ENCODE peak calls at places on chromosomes 3 and 15, in four cellular contexts. Z is HepG2, M is K562, U is GM12878. G is an unnamed sample.
A peak's percentile ranks its signal among the peaks of the same experiment; 100 is the strongest.

GRCh38 chr3:65633018-65633417 is 405.7 kb downstream of the MAGI1 start:
- DNase-seq in M (peak; percentile 40), Z (no peak), U (no peak), G (peak; percentile 46)

GRCh38 chr15:40439461-40440299 is 1.1 kb upstream of the BAHD1 start:
- DNase-seq in U (no peak), M (peak; percentile 89), Z (peak; percentile 34), G (peak; percentile 14)

GRCh38 chr15:70512772-70513362 is 250.5 kb downstream of the UACA start:
- DNase-seq in Z (peak; percentile 47), M (peak; percentile 75), U (no peak), G (peak; percentile 73)

GRCh38 chr3:54042259-54042823 is 80.0 kb upstream of the CACNA2D3 start:
- DNase-seq in Z (no peak), U (no peak), M (no peak), G (no peak)

GRCh38 chr3:106326941-106327765 is 458.3 kb upstream of the CBLB start:
- DNase-seq in Z (no peak), M (no peak), U (no peak), G (no peak)

GRCh38 chr3:12893872-12894271 is 52.5 kb upstream of the RPL32 start:
- DNase-seq in M (no peak), Z (no peak), U (no peak), G (no peak)

GRCh38 chr15:40595773-40596172 is 1.7 kb downstream of the KNL1 start:
- DNase-seq in U (no peak), Z (no peak), M (no peak), G (no peak)

GRCh38 chr3:123947482-123947881 is 13.5 kb downstream of the CCDC14 start:
- DNase-seq in M (no peak), U (no peak), Z (no peak), G (no peak)

GRCh38 chr15:80142646-80143045 is 10.2 kb upstream of the FAH start:
- DNase-seq in U (no peak), M (no peak), Z (no peak), G (no peak)

GRCh38 chr15:68739390-68740075 is 81.2 kb downstream of the ANP32A start:
- DNase-seq in M (no peak), U (no peak), Z (no peak), G (no peak)

GRCh38 chr15:51641490-51642135 is 19.0 kb upstream of the DMXL2 start:
- DNase-seq in U (no peak), Z (no peak), M (no peak), G (no peak)

GRCh38 chr3:38139652-38140051 is 1.2 kb downstream of the MYD88 start:
- DNase-seq in U (no peak), M (no peak), Z (no peak), G (no peak)

GRCh38 chr3:173553635-173554280 is 156.2 kb downstream of the NLGN1 start:
- DNase-seq in M (no peak), U (no peak), Z (peak; percentile 10), G (peak; percentile 45)

GRCh38 chr3:47406762-47407149 is 25.9 kb downstream of the PTPN23 start:
- DNase-seq in U (no peak), M (no peak), Z (no peak), G (no peak)

GRCh38 chr3:126147932-126148683 is 32.3 kb downstream of the ALDH1L1 start:
- DNase-seq in Z (no peak), U (no peak), M (no peak), G (peak; percentile 2)

GRCh38 chr3:178120367-178120766 is 415.9 kb upstream of the KCNMB2 start:
- DNase-seq in M (no peak), Z (no peak), U (no peak), G (no peak)

GRCh38 chr3:112685435-112685834 is 44.5 kb upstream of the CCDC80 start:
- DNase-seq in U (no peak), Z (no peak), M (no peak), G (no peak)

GRCh38 chr3:195094211-195094921 is 176.6 kb downstream of the XXYLT1 start:
- DNase-seq in Z (no peak), U (peak; percentile 51), M (no peak), G (no peak)

GRCh38 chr3:106029941-106030619 is 161.3 kb upstream of the CBLB start:
- DNase-seq in Z (no peak), U (no peak), M (no peak), G (no peak)

GRCh38 chr3:10248984-10249748 is 907 bp downstream of the TATDN2 start:
- DNase-seq in M (peak; percentile 70), Z (no peak), U (no peak), G (peak; percentile 28)

GRCh38 chr3:105539897-105540296 is 173.2 kb downstream of the ALCAM start:
- DNase-seq in Z (no peak), U (no peak), M (no peak), G (no peak)

GRCh38 chr3:156997351-156997750 is 162.6 kb downstream of the CCNL1 start:
- DNase-seq in Z (no peak), U (no peak), M (no peak), G (no peak)

GRCh38 chr3:183253961-183254815 is 1.1 kb downstream of the B3GNT5 start:
- DNase-seq in M (peak; percentile 46), U (no peak), Z (no peak), G (peak; percentile 22)

GRCh38 chr3:134769469-134769868 is 25.6 kb upstream of the EPHB1 start:
- DNase-seq in U (no peak), Z (no peak), M (no peak), G (no peak)

GRCh38 chr3:15794303-15794771 is 3.4 kb downstream of the ANKRD28 start:
- DNase-seq in M (peak; percentile 45), U (no peak), Z (no peak), G (no peak)

GRCh38 chr3:17339233-17339632 is 403.2 kb downstream of the TBC1D5 start:
- DNase-seq in U (no peak), M (peak; percentile 33), Z (no peak), G (no peak)

GRCh38 chr3:191244242-191244867 is 45.3 kb downstream of the OSTN start:
- DNase-seq in M (no peak), U (no peak), Z (peak; percentile 6), G (no peak)

GRCh38 chr15:98614681-98615080 is 33.7 kb upstream of the IGF1R start:
- DNase-seq in M (no peak), Z (no peak), U (no peak), G (no peak)

GRCh38 chr15:51382787-51383186 is 41.3 kb downstream of the GLDN start:
- DNase-seq in U (no peak), M (peak; percentile 39), Z (peak; percentile 27), G (peak; percentile 53)

GRCh38 chr3:43223670-43224364 is 62.5 kb upstream of the SNRK start:
- DNase-seq in M (no peak), U (no peak), Z (no peak), G (no peak)

GRCh38 chr3:30518872-30519271 is 87.5 kb upstream of the TGFBR2 start:
- DNase-seq in U (no peak), M (no peak), Z (no peak), G (no peak)

GRCh38 chr3:45524605-45525004 is 69.9 kb upstream of the LIMD1 start:
- DNase-seq in U (no peak), M (no peak), Z (no peak), G (no peak)

GRCh38 chr3:129277829-129278271 is 820 bp upstream of the HMCES start:
- DNase-seq in M (peak; percentile 32), Z (no peak), U (no peak), G (peak; percentile 14)

GRCh38 chr15:67242665-67243064 is 11.8 kb downstream of the AAGAB start:
- DNase-seq in M (no peak), U (no peak), Z (no peak), G (no peak)

GRCh38 chr3:178060406-178060805 is 475.8 kb upstream of the KCNMB2 start:
- DNase-seq in U (no peak), M (no peak), Z (no peak), G (no peak)

GRCh38 chr15:88630141-88630721 is 8.6 kb upstream of the ISG20 start:
- DNase-seq in M (no peak), Z (no peak), U (no peak), G (no peak)

DNA sequence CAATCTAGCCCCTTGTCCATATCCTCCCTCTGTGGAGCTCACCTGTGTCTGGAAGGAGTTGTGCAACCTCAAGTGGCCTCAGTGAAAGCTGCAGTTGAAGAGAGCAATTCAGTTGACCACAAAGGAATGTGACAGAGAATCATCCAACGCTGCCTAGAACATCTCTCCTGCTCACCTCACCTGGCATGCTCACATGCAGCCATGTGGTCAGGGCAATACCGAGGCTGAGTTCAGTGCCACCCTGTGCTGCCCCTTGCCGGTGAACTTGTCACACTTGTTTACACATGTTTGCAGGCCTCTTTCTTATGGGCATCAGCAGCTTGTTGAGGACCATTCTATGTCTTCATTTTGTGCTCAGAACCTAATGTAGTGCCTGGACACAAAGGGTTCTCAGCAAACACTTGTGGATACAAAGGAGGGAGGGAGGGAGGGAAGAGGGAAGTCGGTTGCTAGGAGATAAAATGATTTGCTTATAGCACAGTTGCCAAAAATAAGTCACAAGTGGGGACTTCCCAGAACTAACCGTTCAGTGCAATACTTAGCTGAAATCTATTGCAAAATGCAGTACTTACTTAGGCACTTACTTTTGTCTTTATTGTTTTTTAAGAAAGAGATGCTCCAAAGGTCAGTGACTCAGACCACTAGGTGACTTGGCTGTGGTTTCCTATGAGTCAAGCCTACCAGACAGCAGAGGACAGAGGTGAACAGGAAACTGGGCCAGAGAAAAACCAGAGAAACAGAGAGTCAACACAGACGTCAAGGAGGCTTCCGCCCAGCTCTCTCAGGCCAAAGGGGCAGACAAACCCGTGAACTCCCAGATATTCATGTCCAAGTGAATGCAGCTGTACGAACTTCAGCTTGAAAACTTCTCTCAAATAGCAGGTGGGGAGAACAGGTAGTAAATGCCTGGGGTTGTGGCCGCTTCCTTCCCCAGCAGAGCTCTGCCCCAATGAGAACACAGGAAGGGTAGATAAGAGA is 227.8 kb upstream of the CTNNB1 start:
- DNase-seq in U (peak; percentile 93), Z (peak; percentile 53), M (peak; percentile 22), G (no peak)
- TF ChIP-seq FOXM1 in U (peak; percentile 89), Z (no peak), M (no peak), G (no peak)

GRCh38 chr3:74531491-74531890 is 83.0 kb downstream of the CNTN3 start:
- DNase-seq in Z (no peak), M (no peak), U (no peak), G (no peak)
- TF ChIP-seq SP1 in Z (no peak), M (no peak), U (no peak), G (no peak)

GRCh38 chr3:24591661-24592555 is 97.3 kb upstream of the THRB start:
- DNase-seq in M (no peak), Z (no peak), U (no peak), G (no peak)
- TF ChIP-seq FOXM1 in M (no peak), Z (no peak), U (no peak), G (no peak)

GRCh38 chr3:5312278-5312677 is 124.8 kb downstream of the EDEM1 start:
- DNase-seq in M (no peak), U (no peak), Z (no peak), G (no peak)

GRCh38 chr3:5321941-5322340 is 134.4 kb downstream of the EDEM1 start:
- DNase-seq in M (no peak), U (no peak), Z (no peak), G (no peak)

GRCh38 chr3:5314897-5315296 is 127.4 kb downstream of the EDEM1 start:
- DNase-seq in Z (no peak), U (no peak), M (no peak), G (no peak)

GRCh38 chr3:5317572-5317971 is 130.1 kb downstream of the EDEM1 start:
- DNase-seq in Z (peak; percentile 50), U (no peak), M (no peak), G (no peak)
- TF ChIP-seq SP1 in Z (no peak), U (no peak), M (no peak), G (no peak)